ENCODE peak calls at places on chromosomes 4 and X, in eight cellular contexts. K is RPMI7951; U is CD8-positive, alpha-beta memory T cell; M is HFFc6; Q is mucosa of descending colon; X is GM12865; P is NAMALWA; E is hepatocyte. S is an unnamed sample.

GRCh38 chrX:15359701-15360100 is 24.4 kb upstream of the PIGA start:
- DNase-seq in K (no peak), U (no peak), M (no peak), Q (no peak), X (no peak), P (no peak), E (no peak), S (no peak)

GRCh38 chr4:149638073-149638472 is 177.6 kb downstream of the IQCM start:
- DNase-seq in K (no peak), U (no peak), M (peak), Q (no peak), X (no peak), P (no peak), E (no peak), S (no peak)

GRCh38 chr4:72463724-72464123 is 105.3 kb downstream of the ADAMTS3 start:
- DNase-seq in K (no peak), U (no peak), M (no peak), Q (no peak), X (no peak), P (no peak), E (no peak), S (no peak)

GRCh38 chrX:24982306-24982965 is 33.3 kb downstream of the ARX start:
- DNase-seq in K (no peak), U (no peak), M (peak), Q (no peak), X (no peak), P (no peak), E (no peak), S (no peak)

GRCh38 chr4:112637552-112637866 is 566 bp downstream of the LARP7 start:
- DNase-seq in K (no peak), U (no peak), M (no peak), Q (no peak), X (no peak), P (no peak), E (no peak), S (no peak)

GRCh38 chr4:5381981-5382441 is 326.3 kb downstream of the EVC2 start:
- DNase-seq in K (peak), U (no peak), M (peak), Q (no peak), X (no peak), P (no peak), E (no peak), S (no peak)

GRCh38 chr4:124435276-124435675 is 277.3 kb downstream of the ANKRD50 start:
- DNase-seq in K (no peak), U (no peak), M (no peak), Q (no peak), X (no peak), P (no peak), E (no peak), S (no peak)

GRCh38 chr4:184420881-184421416 is 53.4 kb downstream of the IRF2 start:
- DNase-seq in K (no peak), U (no peak), M (no peak), Q (no peak), X (peak), P (no peak), E (no peak), S (no peak)

GRCh38 chr4:4619821-4620220 is 78.0 kb upstream of the STX18 start:
- DNase-seq in K (no peak), U (no peak), M (no peak), Q (no peak), X (no peak), P (no peak), E (no peak), S (no peak)

GRCh38 chrX:105375816-105376215 is 155.3 kb upstream of the TEX13A start:
- DNase-seq in K (no peak), U (no peak), M (peak), Q (no peak), X (no peak), P (no peak), E (no peak), S (no peak)

GRCh38 chr4:40576651-40577480 is 52.8 kb downstream of the RBM47 start:
- DNase-seq in K (peak), U (no peak), M (peak), Q (peak), X (peak), P (peak), E (peak), S (peak)

GRCh38 chr4:87406462-87406861 is 15.5 kb upstream of the HSD17B11 start:
- DNase-seq in K (no peak), U (no peak), M (no peak), Q (no peak), X (peak), P (peak), E (no peak), S (peak)

GRCh38 chr4:3202836-3203820 is 45.8 kb upstream of the MSANTD1 start:
- DNase-seq in K (no peak), U (no peak), M (no peak), Q (no peak), X (peak), P (no peak), E (no peak), S (no peak)

GRCh38 chrX:49627030-49627777 is 28.4 kb downstream of the GAGE1 start:
- DNase-seq in K (peak), U (peak), M (no peak), Q (no peak), X (peak), P (peak), E (no peak), S (peak)

GRCh38 chr4:54371211-54371610 is 142.1 kb downstream of the PDGFRA start:
- DNase-seq in K (peak), U (no peak), M (peak), Q (no peak), X (no peak), P (no peak), E (no peak), S (no peak)

GRCh38 chr4:180057891-180058643 is 2185.1 kb upstream of the TENM3 start:
- DNase-seq in K (no peak), U (no peak), M (no peak), Q (peak), X (peak), P (no peak), E (peak), S (peak)

GRCh38 chr4:48296330-48296729 is 26.7 kb upstream of the TEC start:
- DNase-seq in K (peak), U (no peak), M (no peak), Q (no peak), X (peak), P (no peak), E (no peak), S (no peak)

GRCh38 chrX:13826770-13827169 is 9.9 kb upstream of the GPM6B start:
- DNase-seq in K (no peak), U (no peak), M (no peak), Q (no peak), X (no peak), P (no peak), E (no peak), S (no peak)

GRCh38 chr4:7147661-7148310 is 44.6 kb upstream of the SORCS2 start:
- DNase-seq in K (no peak), U (no peak), M (no peak), Q (no peak), X (no peak), P (no peak), E (no peak), S (no peak)

GRCh38 chr4:6372649-6373525 is 99.5 kb downstream of the PPP2R2C start:
- DNase-seq in K (peak), U (no peak), M (peak), Q (peak), X (peak), P (peak), E (peak), S (no peak)